ENCODE peak calls at places on chromosome 18, in nine cellular contexts. E, I, S, W, U, K, C, R and J are unnamed samples. For H3K36me3, the result is how much of the 10 kb centered on the place peaks cover.

GRCh38 chr18:77223653-77224052 is 26.0 kb upstream of the GALR1 start:
- DNase-seq in R (no peak), C (no peak), U (no peak), E (peak), S (peak), K (no peak), I (no peak), W (no peak), J (no peak)

GRCh38 chr18:56532176-56532840 is 106.1 kb downstream of the TXNL1 start:
- DNase-seq in I (no peak), C (no peak), S (peak), K (no peak), E (peak), W (no peak), U (no peak), R (no peak), J (peak)

GRCh38 chr18:36829362-36830140 is 624 bp downstream of the KIAA1328 start:
- DNase-seq in W (no peak), K (no peak), S (no peak), C (no peak), U (no peak), R (peak), E (peak), I (no peak), J (no peak)

GRCh38 chr18:57819671-57820460 is 16.8 kb upstream of the ATP8B1 start:
- DNase-seq in K (peak), I (no peak), W (no peak), U (peak), S (peak), E (peak), C (peak), R (peak), J (no peak)

GRCh38 chr18:69998523-69998987 is 50.9 kb upstream of the CD226 start:
- DNase-seq in C (no peak), I (no peak), U (no peak), K (no peak), S (no peak), W (no peak), E (no peak), R (no peak), J (no peak)

GRCh38 chr18:5282770-5283169 is 12.8 kb downstream of the ZBTB14 start:
- DNase-seq in S (no peak), W (no peak), I (no peak), K (no peak), U (no peak), R (no peak), C (no peak), E (no peak), J (no peak)

GRCh38 chr18:31860488-31860887 is 82.4 kb downstream of the TRAPPC8 start:
- DNase-seq in R (no peak), C (no peak), I (no peak), U (no peak), W (no peak), E (no peak), S (no peak), K (no peak), J (no peak)

GRCh38 chr18:8073167-8073566 is 506.1 kb downstream of the PTPRM start:
- DNase-seq in U (no peak), I (no peak), C (no peak), R (no peak), S (no peak), W (no peak), E (no peak), K (no peak), J (no peak)

GRCh38 chr18:12321331-12321730 is 13.3 kb downstream of the TUBB6 start:
- DNase-seq in W (no peak), K (no peak), I (no peak), E (no peak), S (no peak), C (no peak), R (no peak), U (no peak), J (no peak)

GRCh38 chr18:74459877-74460276 is 2.8 kb upstream of the DIPK1C start:
- DNase-seq in E (no peak), S (no peak), C (no peak), W (no peak), I (no peak), U (no peak), K (no peak), R (no peak), J (no peak)

GRCh38 chr18:46903406-46903805 is 13.9 kb downstream of the PIAS2 start:
- DNase-seq in K (no peak), S (no peak), I (no peak), W (no peak), C (no peak), U (no peak), R (no peak), E (no peak), J (no peak)

GRCh38 chr18:58213445-58213844 is 169.4 kb downstream of the NEDD4L start:
- DNase-seq in I (no peak), E (peak), S (peak), U (no peak), K (no peak), R (no peak), W (no peak), C (no peak), J (no peak)

GRCh38 chr18:5414546-5414945 is 119.0 kb upstream of the ZBTB14 start:
- DNase-seq in R (no peak), U (no peak), S (no peak), I (no peak), C (no peak), E (no peak), W (no peak), K (no peak), J (no peak)

GRCh38 chr18:76658627-76659026 is 163.6 kb upstream of the ZNF516 start:
- DNase-seq in U (no peak), C (no peak), W (no peak), K (peak), I (no peak), E (no peak), S (no peak), R (no peak), J (no peak)

GRCh38 chr18:44719519-44720060 is 38.9 kb downstream of the SETBP1 start:
- DNase-seq in K (no peak), I (peak), S (no peak), U (peak), E (no peak), R (no peak), C (no peak), W (no peak), J (no peak)

GRCh38 chr18:73681398-73681797 is 466.2 kb downstream of the FBXO15 start:
- DNase-seq in U (no peak), K (no peak), E (no peak), S (no peak), C (no peak), I (no peak), R (no peak), W (no peak), J (no peak)

GRCh38 chr18:32289480-32290075 is 99.7 kb downstream of the MEP1B start:
- DNase-seq in R (peak), U (no peak), S (peak), K (peak), C (peak), E (peak), I (no peak), W (peak), J (no peak)

GRCh38 chr18:79458131-79458838 is 62.6 kb downstream of the NFATC1 start:
- DNase-seq in E (peak), S (peak), W (no peak), K (peak), C (peak), U (peak), R (peak), I (peak), J (no peak)

GRCh38 chr18:53909668-53910067 is 314.8 kb downstream of the MBD2 start:
- DNase-seq in E (peak), C (no peak), S (peak), I (no peak), W (peak), U (no peak), R (no peak), K (no peak), J (no peak)

GRCh38 chr18:74498712-74499629 is 2.8 kb downstream of the CNDP2 start:
- DNase-seq in S (no peak), W (peak), C (peak), U (no peak), I (peak), E (no peak), R (peak), K (no peak), J (peak)

GRCh38 chr18:38244360-38244940 is 678.9 kb upstream of the CELF4 start:
- DNase-seq in W (no peak), S (no peak), K (no peak), E (no peak), R (no peak), U (no peak), C (no peak), I (no peak), J (no peak)

GRCh38 chr18:75574197-75574596 is 146.7 kb upstream of the SMIM21 start:
- DNase-seq in U (no peak), K (no peak), E (peak), C (no peak), I (no peak), R (no peak), S (no peak), W (no peak), J (no peak)

GRCh38 chr18:79058007-79058406 is 11.2 kb upstream of the ATP9B start:
- DNase-seq in U (no peak), K (no peak), I (no peak), C (no peak), E (no peak), R (no peak), S (no peak), W (no peak), J (no peak)

GRCh38 chr18:13890962-13891361 is 24.4 kb downstream of the MC2R start:
- DNase-seq in S (no peak), K (no peak), C (no peak), E (no peak), R (no peak), I (no peak), W (no peak), U (no peak), J (no peak)

GRCh38 chr18:58578321-58578720 is 50.6 kb downstream of the ALPK2 start:
- DNase-seq in K (no peak), U (no peak), E (peak), C (no peak), S (no peak), R (no peak), W (no peak), I (no peak), J (no peak)

GRCh38 chr18:33513027-33513426 is 65.0 kb upstream of the ASXL3 start:
- DNase-seq in R (no peak), C (no peak), U (no peak), S (no peak), E (no peak), W (no peak), K (no peak), I (no peak), J (no peak)

GRCh38 chr18:55502346-55502710 is 85.7 kb downstream of the TCF4 start:
- DNase-seq in E (no peak), U (no peak), C (no peak), R (no peak), K (no peak), W (no peak), S (no peak), I (no peak), J (no peak)

GRCh38 chr18:58687871-58688308 is 16.6 kb downstream of the MALT1 start:
- DNase-seq in U (no peak), K (no peak), W (no peak), I (no peak), E (no peak), R (no peak), C (peak), S (no peak), J (no peak)

GRCh38 chr18:58213931-58214431 is 170.0 kb downstream of the NEDD4L start:
- DNase-seq in R (no peak), W (no peak), I (no peak), E (peak), K (no peak), C (no peak), S (peak), U (no peak), J (no peak)

GRCh38 chr18:13585379-13586153 is 140.8 kb downstream of the FAM210A start:
- DNase-seq in I (no peak), C (no peak), K (no peak), U (no peak), E (no peak), S (no peak), R (no peak), W (no peak), J (no peak)

GRCh38 chr18:68215931-68216330 is 499.0 kb downstream of the TMX3 start:
- DNase-seq in W (no peak), C (no peak), I (no peak), U (no peak), E (peak), S (peak), R (no peak), K (no peak), J (no peak)

GRCh38 chr18:68494802-68495560 is 219.9 kb downstream of the TMX3 start:
- DNase-seq in K (no peak), U (no peak), E (peak), W (no peak), I (no peak), R (no peak), C (no peak), S (peak), J (no peak)

GRCh38 chr18:52288403-52289004 is 51.5 kb upstream of the DCC start:
- DNase-seq in R (peak), K (no peak), S (peak), W (peak), I (no peak), U (no peak), C (peak), E (no peak), J (peak)

GRCh38 chr18:14106906-14107305 is 25.3 kb downstream of the ZNF519 start:
- DNase-seq in I (no peak), U (no peak), W (no peak), C (no peak), S (no peak), R (no peak), K (no peak), E (no peak), J (no peak)

GRCh38 chr18:46723856-46724415 is 32.9 kb downstream of the ST8SIA5 start:
- DNase-seq in W (no peak), I (no peak), E (no peak), U (no peak), C (peak), K (no peak), R (no peak), S (no peak), J (no peak)

GRCh38 chr18:45974088-45974536 is 7.0 kb upstream of the EPG5 start:
- DNase-seq in S (peak), R (peak), U (peak), I (no peak), W (peak), E (peak), K (peak), C (peak), J (no peak)

GRCh38 chr18:59763541-59764136 is 66.4 kb upstream of the CCBE1 start:
- DNase-seq in S (no peak), K (no peak), W (no peak), I (no peak), U (no peak), R (no peak), C (no peak), E (peak), J (no peak)

GRCh38 chr18:59760212-59760997 is 63.2 kb upstream of the CCBE1 start:
- DNase-seq in C (no peak), W (no peak), E (no peak), I (no peak), U (no peak), R (no peak), K (no peak), S (no peak), J (no peak)

GRCh38 chr18:59767732-59768131 is 70.5 kb upstream of the CCBE1 start:
- DNase-seq in U (no peak), C (no peak), S (peak), I (no peak), E (peak), W (no peak), R (no peak), K (no peak), J (no peak)

GRCh38 chr18:59765343-59765742 is 68.1 kb upstream of the CCBE1 start:
- DNase-seq in I (no peak), E (no peak), W (no peak), R (no peak), U (no peak), S (peak), C (no peak), K (no peak), J (no peak)

GRCh38 chr18:59764281-59764680 is 67.1 kb upstream of the CCBE1 start:
- DNase-seq in E (no peak), I (no peak), U (no peak), C (no peak), W (no peak), S (no peak), R (no peak), K (no peak), J (no peak)
- TF ChIP-seq CTCF in E (no peak), I (no peak), U (no peak), C (no peak), W (no peak), S (no peak), R (no peak), K (no peak), J (no peak)

DNA sequence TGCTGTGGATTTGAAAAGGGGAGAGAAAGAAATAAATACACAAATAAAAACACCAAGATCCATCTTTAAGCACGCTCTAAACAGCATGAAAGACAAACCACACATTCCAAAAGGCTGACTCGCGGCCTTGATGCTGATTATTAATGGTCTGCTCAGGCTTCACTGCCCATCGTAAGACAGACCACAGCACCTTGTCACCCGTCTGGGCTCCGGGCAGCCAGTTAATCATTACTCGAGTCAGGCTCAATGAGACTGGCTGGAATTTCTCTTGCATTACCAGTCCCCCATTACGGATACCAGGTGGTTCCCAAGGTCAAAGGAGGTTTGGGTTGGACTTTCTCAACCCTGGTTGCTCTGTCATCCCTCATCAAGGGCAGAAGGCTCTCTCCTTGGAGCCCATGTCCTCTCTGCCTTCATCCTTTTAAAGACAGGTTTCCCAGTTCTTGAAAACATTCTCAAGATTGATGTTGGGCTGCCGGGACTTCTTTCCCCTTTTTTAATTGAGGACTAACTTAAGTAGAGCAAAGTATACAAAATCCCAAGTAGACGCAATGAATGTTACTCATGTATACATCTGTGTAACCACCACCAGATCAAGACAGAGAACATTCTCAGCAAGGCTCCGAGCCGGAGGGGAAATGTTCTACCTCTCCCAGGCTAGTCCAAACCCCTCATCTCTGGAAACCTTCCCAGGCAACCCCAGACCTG is 8.1 kb downstream of the SMAD7 start:
- DNase-seq in U (no peak), K (no peak), R (peak), I (peak), E (peak), W (peak), C (peak), S (peak), J (no peak)
- H3K4me3 ChIP-seq in U (peak), K (no peak), R (no peak), I (peak), E (no peak), W (peak), C (peak), S (no peak), J (no peak)

GRCh38 chr18:673317-673716 is 15.9 kb downstream of the TYMS start:
- DNase-seq in K (no peak), U (no peak), R (no peak), W (no peak), C (no peak), E (no peak), I (no peak), S (no peak), J (no peak)

GRCh38 chr18:673769-674168 is 16.3 kb downstream of the TYMS start:
- DNase-seq in C (no peak), W (no peak), I (no peak), K (no peak), U (no peak), E (no peak), R (no peak), S (no peak), J (no peak)

GRCh38 chr18:669077-669476 is 11.6 kb downstream of the TYMS start:
- DNase-seq in C (no peak), K (no peak), R (no peak), U (no peak), W (no peak), E (no peak), S (no peak), I (no peak), J (no peak)

GRCh38 chr18:670456-670996 is 13.1 kb downstream of the TYMS start:
- DNase-seq in E (no peak), I (no peak), W (no peak), S (no peak), R (no peak), U (no peak), C (no peak), K (no peak), J (no peak)

GRCh38 chr18:671405-671804 is 14.0 kb downstream of the TYMS start:
- DNase-seq in R (no peak), C (no peak), U (no peak), I (no peak), E (no peak), K (no peak), S (no peak), W (no peak), J (no peak)
- H3K36me3 ChIP-seq in R (under half), C (under half), U (under half), I (under half), E (under half), K (under half), S (half or more), W (under half), J (under half)

GRCh38 chr18:50659091-50660003 is 99.5 kb downstream of the MAPK4 start:
- DNase-seq in S (peak), R (no peak), E (peak), U (no peak), I (no peak), C (no peak), W (no peak), K (no peak), J (no peak)
- TF ChIP-seq CTCF in S (peak), R (no peak), E (no peak), U (peak), I (peak), C (no peak), W (no peak), K (no peak), J (no peak)

GRCh38 chr18:48546411-48546810 is 7.6 kb downstream of the CTIF start:
- DNase-seq in E (peak), S (peak), W (no peak), U (no peak), I (no peak), C (no peak), K (no peak), R (no peak), J (no peak)

GRCh38 chr18:48544116-48544515 is 5.3 kb downstream of the CTIF start:
- DNase-seq in S (no peak), C (no peak), R (no peak), E (peak), I (no peak), W (no peak), K (no peak), U (no peak), J (no peak)

GRCh38 chr18:48544661-48545415 is 6.0 kb downstream of the CTIF start:
- DNase-seq in U (no peak), C (no peak), I (peak), K (no peak), W (no peak), S (no peak), R (no peak), E (no peak), J (no peak)

GRCh38 chr18:48547456-48548403 is 8.9 kb downstream of the CTIF start:
- DNase-seq in S (peak), C (no peak), E (peak), U (peak), R (no peak), I (no peak), W (no peak), K (no peak), J (no peak)

GRCh38 chr18:48545690-48546365 is 7.0 kb downstream of the CTIF start:
- DNase-seq in R (peak), W (no peak), E (peak), C (no peak), I (peak), S (peak), K (peak), U (peak), J (no peak)
- H3K4me3 ChIP-seq in R (no peak), W (no peak), E (no peak), C (no peak), I (no peak), S (no peak), K (no peak), U (no peak), J (no peak)

GRCh38 chr18:24126155-24126947 is 12.5 kb upstream of the CABYR start:
- DNase-seq in R (no peak), E (peak), C (no peak), S (no peak), I (no peak), K (no peak), W (no peak), U (no peak), J (no peak)
- H3K36me3 ChIP-seq in R (under half), E (under half), C (under half), S (under half), I (under half), K (under half), W (under half), U (under half), J (under half)